ENCODE peak calls at places on chromosomes 1 and 21, in six cellular contexts. H is neural progenitor cell; B is fibroblast of lung; F is stimulated activated CD4-positive, alpha-beta T cell treated with anti-CD3 and anti-CD28 coated beads, Interleukin-4, amount 100 ng/mL, for 4 hours; I is AG20443; K is mesothelial cell of epicardium. T is an unnamed sample.

GRCh38 chr1:156214024-156214748 is 1.4 kb downstream of the PMF1 start:
- DNase-seq in I (no peak), B (peak), K (no peak), F (peak), H (no peak), T (peak)

GRCh38 chr1:203990118-203990517 is 82.8 kb upstream of the SOX13 start:
- DNase-seq in B (no peak), F (no peak), K (no peak), I (no peak), H (no peak), T (no peak)

GRCh38 chr1:227998374-227999055 is 8.3 kb upstream of the WNT3A start:
- DNase-seq in I (no peak), K (no peak), F (no peak), H (no peak), B (no peak), T (no peak)

GRCh38 chr1:40038693-40039092 is 1.8 kb upstream of the CAP1 start:
- DNase-seq in I (no peak), K (no peak), B (no peak), F (no peak), H (no peak), T (no peak)

GRCh38 chr21:34129039-34129891 is 55.9 kb downstream of the MRPS6 start:
- DNase-seq in I (peak), H (peak), K (no peak), F (peak), B (peak), T (peak)

GRCh38 chr1:208189183-208189582 is 55.0 kb downstream of the PLXNA2 start:
- DNase-seq in B (no peak), F (no peak), I (no peak), H (no peak), K (no peak), T (peak)

GRCh38 chr21:33682992-33683627 is 40.8 kb downstream of the ITSN1 start:
- DNase-seq in B (peak), H (no peak), F (no peak), K (no peak), I (peak), T (peak)

GRCh38 chr1:20932437-20932977 is 145.4 kb upstream of the HP1BP3 start:
- DNase-seq in B (no peak), I (no peak), K (no peak), H (no peak), F (no peak), T (no peak)

GRCh38 chr1:167584581-167584980 is 31.0 kb upstream of the CREG1 start:
- DNase-seq in H (no peak), F (no peak), K (no peak), B (no peak), I (no peak), T (no peak)

GRCh38 chr1:160879056-160879455 is 5.9 kb downstream of the ITLN1 start:
- DNase-seq in H (no peak), B (no peak), I (peak), K (no peak), F (peak), T (no peak)

GRCh38 chr1:86868477-86868876 is 45.4 kb downstream of the SELENOF start:
- DNase-seq in B (no peak), K (no peak), F (no peak), H (no peak), I (no peak), T (peak)

GRCh38 chr1:59393211-59394180 is 96.6 kb downstream of the FGGY start:
- DNase-seq in B (peak), F (no peak), K (no peak), I (peak), H (peak), T (no peak)

GRCh38 chr1:232096751-232097150 is 470.2 kb downstream of the DISC1 start:
- DNase-seq in I (no peak), B (no peak), K (no peak), F (no peak), H (no peak), T (no peak)

GRCh38 chr1:31407029-31407626 is 5.9 kb upstream of the SERINC2 start:
- DNase-seq in I (no peak), H (no peak), K (no peak), B (no peak), F (no peak), T (no peak)

GRCh38 chr21:45074818-45075605 is 632 bp downstream of the ADARB1 start:
- DNase-seq in I (no peak), B (no peak), H (peak), K (peak), F (no peak), T (peak)

GRCh38 chr1:41775961-41776585 is 142.6 kb downstream of the HIVEP3 start:
- DNase-seq in B (no peak), H (no peak), I (no peak), F (no peak), K (no peak), T (no peak)

GRCh38 chr1:13869172-13869797 is 169.3 kb downstream of the PRDM2 start:
- DNase-seq in H (no peak), B (no peak), F (no peak), K (no peak), I (no peak), T (no peak)

GRCh38 chr1:20972855-20973254 is 185.7 kb upstream of the HP1BP3 start:
- DNase-seq in I (no peak), K (no peak), F (no peak), H (no peak), B (no peak), T (no peak)

GRCh38 chr1:7432896-7433380 is 338.2 kb upstream of the VAMP3 start:
- DNase-seq in H (no peak), B (no peak), F (no peak), I (no peak), K (no peak), T (no peak)

GRCh38 chr1:60821156-60821555 is 261.2 kb upstream of the NFIA start:
- DNase-seq in F (no peak), I (no peak), K (no peak), B (no peak), H (no peak), T (no peak)

GRCh38 chr1:222018051-222018450 is 276.2 kb upstream of the DUSP10 start:
- DNase-seq in B (no peak), H (no peak), I (no peak), F (no peak), K (no peak), T (no peak)

GRCh38 chr1:6891781-6892579 is 106.7 kb downstream of the CAMTA1 start:
- DNase-seq in H (no peak), B (no peak), F (peak), I (no peak), K (no peak), T (peak)

GRCh38 chr1:152520561-152521090 is 6.3 kb downstream of the CRCT1 start:
- DNase-seq in I (no peak), H (no peak), B (no peak), F (no peak), K (no peak), T (peak)

GRCh38 chr1:75985827-75986226 is 53.6 kb upstream of the ASB17 start:
- DNase-seq in K (no peak), B (peak), F (no peak), I (no peak), H (no peak), T (peak)

GRCh38 chr1:87981386-87981785 is 652.7 kb downstream of the LMO4 start:
- DNase-seq in B (no peak), I (no peak), K (no peak), F (no peak), H (no peak), T (no peak)

GRCh38 chr1:197017558-197018146 is 40.3 kb downstream of the CFHR5 start:
- DNase-seq in I (peak), H (no peak), F (no peak), K (no peak), B (no peak), T (no peak)

GRCh38 chr1:7608628-7609295 is 162.3 kb upstream of the VAMP3 start:
- DNase-seq in F (no peak), I (no peak), H (no peak), B (no peak), K (no peak), T (peak)

GRCh38 chr1:56837244-56837926 is 17.2 kb upstream of the C8A start:
- DNase-seq in H (peak), K (no peak), F (no peak), I (no peak), B (no peak), T (peak)

GRCh38 chr1:166947398-166948043 is 27.8 kb downstream of the ILDR2 start:
- DNase-seq in H (peak), B (peak), I (peak), F (no peak), K (peak), T (peak)

GRCh38 chr1:245378352-245379144 is 223.8 kb downstream of the KIF26B start:
- DNase-seq in B (no peak), K (no peak), F (no peak), H (no peak), I (no peak), T (no peak)

GRCh38 chr1:25550683-25551310 is 7.4 kb downstream of the LDLRAP1 start:
- DNase-seq in H (no peak), K (no peak), B (peak), F (no peak), I (no peak), T (no peak)